ENCODE peak calls at places on chromosomes 6 and 20, in eight cellular contexts. K is A549, J is HL-60, M is GM12878, X is HCT116, I is GM23338, S is Panc1, R is K562. Y is an unnamed sample.

GRCh38 chr6:133594551-133594950 is 294.4 kb upstream of the TCF21 start:
- DNase-seq in I (no peak), J (no peak), S (no peak), R (no peak), M (no peak), K (peak; percentile 14), X (no peak), Y (no peak)

GRCh38 chr6:390914-391558 is 516 bp upstream of the IRF4 start:
- DNase-seq in I (peak; percentile 77), J (no peak), K (no peak), X (no peak), M (no peak), S (no peak), R (no peak), Y (no peak)

GRCh38 chr6:141326426-141326825 is 806.3 kb upstream of the GJE1 start:
- DNase-seq in X (peak; percentile 98), J (no peak), I (no peak), M (no peak), R (no peak), S (peak; percentile 97), K (peak; percentile 94), Y (no peak)

GRCh38 chr20:56247954-56248782 is at the start of gene MC3R:
- DNase-seq in R (peak; percentile 52), I (peak; percentile 30), M (no peak), S (peak; percentile 30), J (peak; percentile 45), X (peak; percentile 35), K (peak; percentile 63), Y (peak; percentile 52)

GRCh38 chr20:63618291-63618980 is 8.5 kb downstream of the GMEB2 start:
- DNase-seq in I (no peak), K (no peak), S (no peak), X (no peak), R (no peak), M (no peak), J (no peak), Y (no peak)

GRCh38 chr6:87274660-87275273 is 47.6 kb upstream of the SMIM8 start:
- DNase-seq in M (no peak), S (no peak), X (no peak), J (no peak), R (no peak), K (no peak), I (no peak), Y (no peak)

GRCh38 chr6:144139817-144140216 is 10.5 kb upstream of the STX11 start:
- DNase-seq in X (no peak), S (no peak), M (no peak), J (peak; percentile 87), K (no peak), I (no peak), R (no peak), Y (no peak)

GRCh38 chr6:168915242-168915641 is 338.4 kb downstream of the THBS2 start:
- DNase-seq in X (no peak), J (no peak), R (no peak), M (no peak), K (no peak), S (no peak), I (no peak), Y (no peak)

GRCh38 chr6:17130786-17131185 is 28.9 kb downstream of the STMND1 start:
- DNase-seq in X (no peak), I (no peak), S (no peak), R (no peak), M (no peak), K (no peak), J (no peak), Y (no peak)

GRCh38 chr20:50587291-50587961 is 77.2 kb downstream of the PTPN1 start:
- DNase-seq in K (no peak), I (no peak), S (no peak), X (no peak), M (no peak), J (no peak), R (no peak), Y (no peak)

GRCh38 chr6:24664049-24664987 is 2.4 kb downstream of the TDP2 start:
- DNase-seq in I (no peak), R (no peak), X (no peak), K (no peak), J (no peak), S (no peak), M (no peak), Y (no peak)

GRCh38 chr6:139905404-139906052 is 531.1 kb upstream of the CITED2 start:
- DNase-seq in J (no peak), M (no peak), I (no peak), S (no peak), X (no peak), K (no peak), R (no peak), Y (no peak)

GRCh38 chr6:121823437-121823851 is 388.0 kb downstream of the GJA1 start:
- DNase-seq in K (peak; percentile 35), J (no peak), R (no peak), X (no peak), M (no peak), S (no peak), I (peak; percentile 84), Y (no peak)

GRCh38 chr6:31170600-31170881 is at the start of gene POU5F1:
- DNase-seq in S (no peak), J (no peak), X (no peak), M (no peak), K (no peak), I (peak; percentile 85), R (no peak), Y (no peak)

GRCh38 chr6:97437087-97437486 is 154.1 kb upstream of the MMS22L start:
- DNase-seq in I (peak; percentile 77), X (peak; percentile 19), S (peak; percentile 7), J (no peak), R (peak; percentile 11), K (peak; percentile 10), M (no peak), Y (peak; percentile 42)

GRCh38 chr20:57291003-57291402 is 24.6 kb upstream of the BMP7 start:
- DNase-seq in I (peak; percentile 75), S (no peak), X (no peak), R (no peak), J (no peak), M (no peak), K (no peak), Y (no peak)

GRCh38 chr6:151494235-151494950 is 576 bp downstream of the CCDC170 start:
- DNase-seq in I (peak; percentile 57), X (no peak), K (peak; percentile 63), S (no peak), J (no peak), M (no peak), R (no peak), Y (peak; percentile 28)

GRCh38 chr6:134740473-134741192 is 209.3 kb downstream of the ALDH8A1 start:
- DNase-seq in S (no peak), K (peak; percentile 61), M (no peak), I (no peak), R (no peak), J (no peak), X (no peak), Y (peak; percentile 20)

DNA sequence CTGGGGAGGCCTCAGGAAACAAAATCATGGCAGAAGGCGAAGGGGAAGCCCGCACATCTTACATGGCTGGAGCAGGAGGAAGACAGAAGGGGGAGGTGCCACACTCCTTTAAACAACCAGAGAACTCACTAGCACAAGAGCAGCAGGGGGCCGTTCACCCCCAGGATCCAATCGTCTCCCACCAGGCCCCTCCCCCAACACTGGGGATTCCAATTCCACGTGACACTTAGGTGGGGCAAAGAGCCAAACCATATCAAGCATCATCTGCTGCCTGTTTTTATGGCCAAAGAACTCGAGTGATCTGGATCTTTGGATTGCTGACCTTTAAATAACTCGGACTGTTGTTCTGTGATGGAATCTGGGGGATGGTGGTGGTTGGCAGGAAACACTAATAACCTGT is 28.0 kb downstream of the PNLDC1 start:
- DNase-seq in R (no peak), S (no peak), M (no peak), X (no peak), J (no peak), I (no peak), K (no peak), Y (no peak)
- TF ChIP-seq REST in R (no peak), S (no peak), M (no peak), X (no peak), J (no peak), I (no peak), K (no peak), Y (no peak)

GRCh38 chr6:26087284-26088115 is at the start of gene HFE:
- DNase-seq in K (peak; percentile 48), M (no peak), S (no peak), X (no peak), J (peak; percentile 8), I (peak; percentile 74), R (peak; percentile 60), Y (no peak)
- TF ChIP-seq CTCF in K (no peak), M (no peak), S (no peak), X (no peak), J (no peak), I (peak; percentile 17), R (no peak), Y (no peak)

GRCh38 chr6:32790306-32790705 is 26.5 kb downstream of the HLA-DOB start:
- DNase-seq in K (peak; percentile 3), R (no peak), S (no peak), J (no peak), X (peak; percentile 38), I (no peak), M (no peak), Y (no peak)

DNA sequence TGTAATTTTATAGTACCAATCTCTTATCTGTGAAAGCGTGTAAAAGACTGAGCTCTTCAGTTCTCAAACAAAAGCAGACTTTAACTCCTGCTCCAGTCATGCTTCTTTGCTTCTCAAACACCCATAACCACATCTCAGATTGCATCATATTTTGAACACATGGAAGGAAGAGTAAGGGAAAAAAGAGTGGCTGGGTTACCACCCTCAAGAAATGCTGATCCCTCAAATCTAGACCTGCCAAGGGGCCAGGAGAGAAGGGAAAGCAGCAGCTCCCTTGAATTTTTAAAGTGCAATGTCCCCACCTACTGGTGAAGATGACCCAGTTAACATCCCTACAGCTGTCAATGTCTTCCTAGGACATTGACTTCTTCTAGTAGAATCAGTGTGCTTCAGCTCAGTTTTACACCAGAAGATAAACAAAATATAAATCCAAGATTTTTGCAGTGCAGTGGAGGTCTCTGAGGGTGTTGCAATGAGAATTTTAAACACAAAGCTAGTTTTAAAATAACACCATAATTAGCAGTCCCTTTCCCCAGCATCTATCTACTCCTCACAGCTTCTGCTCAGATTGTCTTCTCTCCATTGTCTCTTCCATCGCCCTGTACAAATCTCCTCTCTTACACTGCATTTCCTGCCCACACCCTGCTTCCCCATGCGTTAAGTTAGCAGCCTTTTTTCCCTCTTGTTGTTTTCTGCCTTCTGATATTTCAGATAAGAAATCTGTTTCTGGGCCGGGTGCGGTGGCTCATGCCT is 22.6 kb upstream of the HLA-DQB2 start:
- DNase-seq in I (peak; percentile 83), J (peak; percentile 58), K (peak; percentile 46), S (peak; percentile 24), R (peak; percentile 36), M (peak; percentile 27), X (peak; percentile 64), Y (peak; percentile 37)
- TF ChIP-seq REST in I (no peak), J (no peak), K (no peak), S (no peak), R (no peak), M (no peak), X (no peak), Y (no peak)

DNA sequence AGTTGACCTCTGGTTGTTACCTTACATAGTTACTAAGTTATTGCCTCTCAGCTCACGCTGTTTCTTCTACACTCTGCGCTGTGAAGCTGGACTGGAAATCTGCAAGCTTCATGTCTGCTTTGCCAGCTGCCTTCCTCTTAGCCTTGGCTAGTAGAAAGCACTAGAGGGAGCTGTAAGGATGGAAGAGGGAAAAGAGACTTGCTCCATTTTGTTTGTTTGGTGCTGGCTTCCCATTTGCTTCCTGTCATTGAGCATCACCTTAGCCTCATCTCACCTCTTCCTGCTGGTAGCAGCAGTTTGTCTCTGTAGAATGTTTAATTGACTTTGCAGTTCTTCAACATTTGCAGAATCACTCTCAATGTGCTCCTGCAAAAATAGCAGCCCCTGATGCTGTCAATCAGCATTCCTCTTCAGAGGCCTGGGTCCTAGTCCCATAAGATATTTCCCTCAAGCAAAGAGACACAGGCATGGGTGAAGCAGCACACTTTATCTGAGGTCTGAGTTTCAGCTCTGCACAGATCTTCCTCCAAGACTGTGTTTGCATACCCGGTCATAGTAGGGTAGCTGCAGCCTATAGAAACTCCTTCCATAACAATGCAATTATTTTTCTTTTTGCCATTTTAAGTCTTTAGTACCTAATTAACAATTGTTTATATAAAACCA is 302.2 kb upstream of the EPHA7 start:
- DNase-seq in M (no peak), R (no peak), K (peak; percentile 38), S (peak; percentile 27), J (no peak), X (no peak), I (peak; percentile 91), Y (no peak)
- TF ChIP-seq CTCF in M (peak; percentile 15), R (no peak), K (peak; percentile 9), S (peak; percentile 79), J (no peak), X (no peak), I (peak; percentile 97), Y (peak; percentile 47)

Y was measured in SK-N-SH.